ENCODE peak calls at places on chromosomes 7 and 10, in eight cellular contexts. I, E, G, Z, M, J, Q and O are unnamed samples.
A peak's percentile ranks its signal among the peaks of the same experiment; 100 is the strongest.

GRCh38 chr7:52794621-52795020 is 240.8 kb upstream of the POM121L12 start:
- DNase-seq in I (no peak), M (no peak), Z (no peak), E (no peak), Q (no peak), J (no peak), G (no peak), O (no peak)

GRCh38 chr10:74529205-74529604 is 297.2 kb upstream of the KAT6B start:
- DNase-seq in E (no peak), Z (no peak), I (no peak), J (no peak), M (no peak), G (no peak), Q (no peak), O (no peak)

GRCh38 chr10:32271617-32272016 is 75.3 kb downstream of the EPC1 start:
- DNase-seq in Z (no peak), J (no peak), I (no peak), G (no peak), M (no peak), E (no peak), Q (no peak), O (no peak)

GRCh38 chr7:137652721-137653120 is 194.1 kb downstream of the DGKI start:
- DNase-seq in G (no peak), Z (no peak), Q (no peak), E (no peak), M (no peak), I (no peak), J (no peak), O (no peak)

GRCh38 chr7:47008461-47008860 is 573.5 kb downstream of the TNS3 start:
- DNase-seq in M (no peak), J (no peak), E (no peak), Z (no peak), G (no peak), I (no peak), Q (no peak), O (no peak)

GRCh38 chr7:108846471-108846870 is 276.8 kb downstream of the DNAJB9 start:
- DNase-seq in M (no peak), J (no peak), Q (no peak), G (no peak), E (no peak), I (no peak), Z (no peak), O (no peak)

GRCh38 chr7:28565990-28566389 is 153.7 kb downstream of the CREB5 start:
- DNase-seq in G (no peak), Q (no peak), I (no peak), Z (no peak), E (no peak), M (no peak), J (no peak), O (no peak)

GRCh38 chr7:45566386-45566785 is 7.8 kb upstream of the ADCY1 start:
- DNase-seq in Q (no peak), M (no peak), G (no peak), E (no peak), J (no peak), I (no peak), Z (no peak), O (no peak)

GRCh38 chr10:60990663-60991062 is 46.7 kb upstream of the RHOBTB1 start:
- DNase-seq in M (no peak), Q (no peak), J (no peak), I (no peak), E (no peak), Z (no peak), G (no peak), O (no peak)

GRCh38 chr10:63429280-63429679 is 36.5 kb downstream of the JMJD1C start:
- DNase-seq in I (no peak), Q (no peak), G (no peak), E (no peak), M (no peak), Z (no peak), J (no peak), O (no peak)

GRCh38 chr7:148153611-148154010 is 437.0 kb upstream of the C7orf33 start:
- DNase-seq in Q (no peak), I (no peak), E (no peak), M (no peak), G (no peak), J (peak; percentile 48), Z (no peak), O (no peak)

DNA sequence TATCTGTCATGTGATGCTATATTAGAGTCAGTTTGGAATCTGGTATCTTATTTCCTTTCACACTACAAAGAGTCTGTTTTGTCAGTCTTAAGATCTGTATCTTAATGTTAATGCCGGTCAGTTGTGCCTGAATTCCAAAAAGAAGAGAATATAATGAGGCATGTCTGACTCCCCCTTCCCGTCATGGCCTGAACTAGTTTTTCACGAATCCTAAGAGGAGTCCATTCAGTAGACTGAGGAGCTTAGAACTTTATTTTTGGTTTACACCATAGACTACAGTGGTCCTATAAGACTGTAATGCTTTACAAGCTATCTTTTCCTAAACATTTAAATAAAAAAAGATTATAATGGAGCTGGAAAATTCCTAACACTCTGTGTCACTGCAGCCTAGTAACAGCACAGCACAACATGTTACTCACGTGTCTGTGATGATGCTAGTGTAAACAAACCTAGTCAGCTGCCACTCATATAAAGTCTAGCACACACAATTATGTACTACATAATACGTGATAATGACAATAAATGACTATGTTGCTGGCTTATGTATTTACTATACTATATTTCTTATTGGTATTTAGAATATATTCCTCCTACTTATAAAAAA is 50.6 kb downstream of the VPS41 start:
- DNase-seq in J (no peak), Q (no peak), I (peak; percentile 18), M (no peak), G (no peak), Z (no peak), E (no peak), O (no peak)
- TF ChIP-seq POLR2AphosphoS5 in J (no peak), Q (no peak), I (no peak), M (no peak), G (no peak), Z (no peak), E (no peak), O (no peak)

DNA sequence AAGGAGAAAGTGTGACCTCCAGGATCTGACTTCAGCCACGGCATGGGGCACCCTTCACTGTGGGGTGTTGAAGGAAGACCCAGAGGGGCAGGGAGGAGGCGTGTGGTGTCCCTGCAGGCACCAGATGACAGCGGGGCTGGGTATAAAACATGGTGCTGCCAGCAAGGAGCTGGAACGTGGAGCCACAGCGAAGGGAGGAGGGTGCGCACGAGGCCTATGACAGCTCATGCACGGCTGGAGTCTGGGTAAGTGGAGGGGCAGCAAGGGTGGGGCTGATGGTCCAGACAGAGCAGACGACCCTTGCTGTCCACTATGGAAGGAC is 27.8 kb upstream of the FOXL3 start:
- DNase-seq in E (no peak), G (no peak), J (no peak), Z (no peak), I (no peak), M (no peak), Q (no peak), O (no peak)
- TF ChIP-seq REST in E (no peak), G (no peak), J (no peak), Z (no peak), I (no peak), M (no peak), Q (no peak), O (no peak)

GRCh38 chr7:772005-772294 is 44.9 kb upstream of the PRKAR1B start:
- DNase-seq in I (no peak), M (no peak), E (no peak), J (no peak), Q (no peak), Z (no peak), G (no peak), O (no peak)

GRCh38 chr7:768881-769504 is 41.9 kb upstream of the PRKAR1B start:
- DNase-seq in E (peak; percentile 77), G (no peak), Q (no peak), Z (peak; percentile 44), M (no peak), J (peak; percentile 78), I (no peak), O (no peak)

GRCh38 chr7:771241-772004 is 44.3 kb upstream of the PRKAR1B start:
- DNase-seq in Z (no peak), M (no peak), G (no peak), I (no peak), J (peak; percentile 76), Q (no peak), E (no peak), O (no peak)

GRCh38 chr7:770786-771185 is 43.7 kb upstream of the PRKAR1B start:
- DNase-seq in Z (no peak), G (no peak), Q (no peak), I (no peak), M (no peak), J (no peak), E (no peak), O (no peak)

DNA sequence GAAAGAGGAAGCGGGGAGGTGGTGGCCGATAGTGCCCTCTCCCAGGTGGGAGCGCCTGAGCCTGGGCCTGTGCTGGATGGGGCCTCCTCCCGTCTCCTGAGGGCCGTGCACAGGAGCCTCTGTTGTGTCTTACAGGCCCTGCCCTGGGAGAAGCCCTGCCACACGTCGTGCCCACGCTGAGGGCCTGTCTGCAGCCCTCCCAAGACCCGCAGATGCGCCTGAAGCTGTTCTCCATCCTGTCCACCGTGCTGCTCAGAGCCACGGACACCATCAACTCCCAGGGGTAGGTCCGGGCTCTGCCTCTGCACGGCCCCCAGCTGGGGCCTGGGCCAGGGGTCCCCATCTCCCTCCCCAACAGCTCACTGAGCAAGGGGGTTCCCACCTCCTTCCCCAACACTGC is 43.3 kb upstream of the PRKAR1B start:
- DNase-seq in Q (no peak), G (no peak), Z (no peak), E (no peak), I (no peak), M (no peak), J (no peak), O (no peak)
- H3K27ac ChIP-seq in Q (no peak overlapping the region), G (no peak overlapping the region), Z (no peak overlapping the region), E (no peak overlapping the region), I (no peak overlapping the region), M (no peak overlapping the region), J (no peak overlapping the region), O (no peak overlapping the region)

GRCh38 chr10:84562592-84562991 is 234.2 kb downstream of the CCSER2 start:
- DNase-seq in Q (no peak), Z (no peak), M (no peak), E (no peak), I (no peak), J (no peak), G (no peak), O (no peak)

GRCh38 chr10:84567133-84567532 is 238.7 kb downstream of the CCSER2 start:
- DNase-seq in J (no peak), Q (no peak), I (no peak), G (no peak), E (no peak), Z (no peak), M (no peak), O (no peak)

GRCh38 chr10:84565881-84566280 is 237.5 kb downstream of the CCSER2 start:
- DNase-seq in G (no peak), I (no peak), M (no peak), Z (no peak), E (no peak), Q (no peak), J (no peak), O (no peak)

GRCh38 chr10:84563868-84564267 is 235.5 kb downstream of the CCSER2 start:
- DNase-seq in J (no peak), E (no peak), Z (no peak), M (no peak), G (no peak), I (no peak), Q (peak; percentile 4), O (peak; percentile 47)

DNA sequence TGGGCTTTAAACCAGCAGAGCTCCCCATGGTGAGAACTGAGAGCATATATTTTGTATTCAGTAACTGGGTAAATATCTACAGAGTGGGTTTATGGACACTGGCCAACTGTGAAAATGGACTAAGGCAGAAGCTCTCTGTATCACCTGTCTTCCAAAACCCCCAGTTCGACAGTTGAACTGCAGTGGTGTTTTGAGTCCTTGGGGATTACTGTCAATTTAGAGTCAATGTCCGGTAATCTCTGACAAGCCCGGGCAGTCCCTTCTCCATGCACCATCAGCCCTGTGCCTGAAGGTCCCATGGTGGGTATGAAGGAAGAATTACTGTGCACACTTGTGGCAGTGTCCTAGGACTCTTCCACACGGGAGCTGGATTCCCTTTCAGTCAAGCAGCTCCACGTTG is 235.0 kb downstream of the CCSER2 start:
- DNase-seq in I (no peak), M (no peak), J (no peak), Z (no peak), G (no peak), E (no peak), Q (peak; percentile 23), O (no peak)
- TF ChIP-seq POLR2AphosphoS5 in I (no peak), M (no peak), J (no peak), Z (no peak), G (no peak), E (no peak), Q (no peak), O (no peak)